ENCODE peak calls at places on chromosomes 5 and 9, in four cellular contexts. E, C, I and Y are unnamed samples.

GRCh38 chr9:106632621-106633020 is 230.3 kb upstream of the ZNF462 start:
- DNase-seq in E (no peak), C (no peak), I (no peak), Y (no peak)

GRCh38 chr9:135752281-135753204 is 50.6 kb downstream of the KCNT1 start:
- DNase-seq in E (no peak), C (no peak), I (no peak), Y (no peak)

GRCh38 chr5:129945031-129945430 is 40.8 kb downstream of the CHSY3 start:
- DNase-seq in E (peak; percentile 46), C (no peak), I (no peak), Y (peak; percentile 78)

GRCh38 chr9:36154213-36154952 is 14.8 kb upstream of the CCIN start:
- DNase-seq in E (peak; percentile 76), C (peak; percentile 71), I (no peak), Y (no peak)

GRCh38 chr5:100731768-100732167 is 171.3 kb downstream of the ST8SIA4 start:
- DNase-seq in E (no peak), C (no peak), I (no peak), Y (no peak)

GRCh38 chr5:89211836-89212235 is 328.9 kb upstream of the MEF2C start:
- DNase-seq in E (peak; percentile 78), C (peak; percentile 83), I (no peak), Y (peak; percentile 72)

GRCh38 chr5:20554001-20554400 is 566.0 kb upstream of the CDH18 start:
- DNase-seq in E (no peak), C (no peak), I (no peak), Y (peak; percentile 75)

GRCh38 chr9:77678136-77678535 is 30.0 kb upstream of the GNA14 start:
- DNase-seq in E (no peak), C (no peak), I (no peak), Y (no peak)

GRCh38 chr9:114612272-114612923 is 1.3 kb downstream of the TMEM268 start:
- DNase-seq in E (no peak), C (no peak), I (no peak), Y (no peak)

GRCh38 chr9:107489144-107489673 is 360 bp downstream of the KLF4 start:
- DNase-seq in E (no peak), C (no peak), I (no peak), Y (no peak)

GRCh38 chr9:109017061-109017460 is 3.8 kb upstream of the CTNNAL1 start:
- DNase-seq in E (no peak), C (peak; percentile 56), I (no peak), Y (peak; percentile 48)

GRCh38 chr5:127944125-127944524 is 139.4 kb upstream of the SLC12A2 start:
- DNase-seq in E (no peak), C (no peak), I (no peak), Y (no peak)

GRCh38 chr9:83433841-83434240 is 104.4 kb downstream of the FRMD3 start:
- DNase-seq in E (no peak), C (no peak), I (no peak), Y (no peak)

GRCh38 chr9:116193636-116194035 is 40.0 kb downstream of the PAPPA start:
- DNase-seq in E (peak; percentile 65), C (peak; percentile 89), I (no peak), Y (peak; percentile 74)

GRCh38 chr5:141003791-141004601 is 37.7 kb downstream of the PCDHAC2 start:
- DNase-seq in E (no peak), C (no peak), I (no peak), Y (no peak)

GRCh38 chr5:141808857-141809256 is 69.4 kb downstream of the PCDH1 start:
- DNase-seq in E (no peak), C (no peak), I (no peak), Y (no peak)

GRCh38 chr9:32866292-32866691 is 83.0 kb downstream of the TMEM215 start:
- DNase-seq in E (no peak), C (no peak), I (no peak), Y (no peak)

GRCh38 chr5:149466457-149466972 is 84.7 kb downstream of the CSNK1A1 start:
- DNase-seq in E (peak; percentile 90), C (peak; percentile 95), I (no peak), Y (peak; percentile 75)

GRCh38 chr5:150254363-150255154 is 35.0 kb downstream of the CAMK2A start:
- DNase-seq in E (no peak), C (no peak), I (no peak), Y (no peak)

GRCh38 chr5:144191998-144192397 is 21.3 kb downstream of the KCTD16 start:
- DNase-seq in E (peak; percentile 79), C (peak; percentile 87), I (no peak), Y (peak; percentile 96)

GRCh38 chr9:77215874-77216273 is 38.5 kb downstream of the VPS13A start:
- DNase-seq in E (no peak), C (peak; percentile 55), I (no peak), Y (peak; percentile 34)